ENCODE peak calls at places on chromosomes 12 and 14, in eight cellular contexts. One of them, this sample, is unnamed.

GRCh38 chr14:99407416-99407815 is 73.2 kb downstream of the SETD3 start:
- ATAC-seq in SK-N-SH treated with all-trans-retinoic acid at 6 μM for 48 hours: no peak
- ATAC-seq in left lung: peak
- ATAC-seq in HCT116: no peak
- ATAC-seq in left cardiac atrium: no peak
- ATAC-seq in activated CD8-positive, alpha-beta T cell treated with anti-CD3 and anti-CD28 coated beads, Interleukin-2, amount 10 ng/mL, durations not matched to agents 7 days and 5 days: no peak
- ATAC-seq in pancreas: no peak
- ATAC-seq in activated naive CD8-positive, alpha-beta T cell treated with anti-CD3 and anti-CD28 coated beads, Interleukin-2, amount 50 U/mL, for 24 hours: no peak
- ATAC-seq in this sample: no peak

GRCh38 chr14:77653473-77653872 is 37.0 kb upstream of the SPTLC2 start:
- ATAC-seq in activated CD8-positive, alpha-beta T cell treated with anti-CD3 and anti-CD28 coated beads, Interleukin-2, amount 10 ng/mL, durations not matched to agents 7 days and 5 days: no peak
- ATAC-seq in pancreas: no peak
- ATAC-seq in left lung: no peak
- ATAC-seq in activated naive CD8-positive, alpha-beta T cell treated with anti-CD3 and anti-CD28 coated beads, Interleukin-2, amount 50 U/mL, for 24 hours: no peak
- ATAC-seq in HCT116: peak
- ATAC-seq in left cardiac atrium: no peak
- ATAC-seq in SK-N-SH treated with all-trans-retinoic acid at 6 μM for 48 hours: peak
- ATAC-seq in this sample: no peak

GRCh38 chr12:47387991-47388390 is 308.2 kb upstream of the AMIGO2 start:
- ATAC-seq in HCT116: no peak
- ATAC-seq in pancreas: no peak
- ATAC-seq in left lung: no peak
- ATAC-seq in left cardiac atrium: no peak
- ATAC-seq in activated naive CD8-positive, alpha-beta T cell treated with anti-CD3 and anti-CD28 coated beads, Interleukin-2, amount 50 U/mL, for 24 hours: no peak
- ATAC-seq in activated CD8-positive, alpha-beta T cell treated with anti-CD3 and anti-CD28 coated beads, Interleukin-2, amount 10 ng/mL, durations not matched to agents 7 days and 5 days: no peak
- ATAC-seq in SK-N-SH treated with all-trans-retinoic acid at 6 μM for 48 hours: no peak
- ATAC-seq in this sample: peak

GRCh38 chr12:74527491-74527890 is 10.1 kb upstream of the ATXN7L3B start:
- ATAC-seq in left cardiac atrium: no peak
- ATAC-seq in pancreas: no peak
- ATAC-seq in activated naive CD8-positive, alpha-beta T cell treated with anti-CD3 and anti-CD28 coated beads, Interleukin-2, amount 50 U/mL, for 24 hours: no peak
- ATAC-seq in SK-N-SH treated with all-trans-retinoic acid at 6 μM for 48 hours: no peak
- ATAC-seq in left lung: no peak
- ATAC-seq in HCT116: no peak
- ATAC-seq in activated CD8-positive, alpha-beta T cell treated with anti-CD3 and anti-CD28 coated beads, Interleukin-2, amount 10 ng/mL, durations not matched to agents 7 days and 5 days: no peak
- ATAC-seq in this sample: no peak

GRCh38 chr12:95959107-95959506 is 16.0 kb downstream of the AMDHD1 start:
- ATAC-seq in HCT116: peak
- ATAC-seq in activated CD8-positive, alpha-beta T cell treated with anti-CD3 and anti-CD28 coated beads, Interleukin-2, amount 10 ng/mL, durations not matched to agents 7 days and 5 days: peak
- ATAC-seq in SK-N-SH treated with all-trans-retinoic acid at 6 μM for 48 hours: peak
- ATAC-seq in left lung: no peak
- ATAC-seq in pancreas: no peak
- ATAC-seq in activated naive CD8-positive, alpha-beta T cell treated with anti-CD3 and anti-CD28 coated beads, Interleukin-2, amount 50 U/mL, for 24 hours: no peak
- ATAC-seq in left cardiac atrium: no peak
- ATAC-seq in this sample: no peak

GRCh38 chr12:27193106-27193505 is 51.0 kb upstream of the STK38L start:
- ATAC-seq in left cardiac atrium: no peak
- ATAC-seq in SK-N-SH treated with all-trans-retinoic acid at 6 μM for 48 hours: peak
- ATAC-seq in activated naive CD8-positive, alpha-beta T cell treated with anti-CD3 and anti-CD28 coated beads, Interleukin-2, amount 50 U/mL, for 24 hours: no peak
- ATAC-seq in left lung: peak
- ATAC-seq in activated CD8-positive, alpha-beta T cell treated with anti-CD3 and anti-CD28 coated beads, Interleukin-2, amount 10 ng/mL, durations not matched to agents 7 days and 5 days: no peak
- ATAC-seq in pancreas: peak
- ATAC-seq in HCT116: no peak
- ATAC-seq in this sample: no peak

GRCh38 chr14:75450381-75451276 is 22.8 kb downstream of the JDP2 start:
- ATAC-seq in left lung: peak
- ATAC-seq in activated CD8-positive, alpha-beta T cell treated with anti-CD3 and anti-CD28 coated beads, Interleukin-2, amount 10 ng/mL, durations not matched to agents 7 days and 5 days: no peak
- ATAC-seq in pancreas: peak
- ATAC-seq in SK-N-SH treated with all-trans-retinoic acid at 6 μM for 48 hours: no peak
- ATAC-seq in activated naive CD8-positive, alpha-beta T cell treated with anti-CD3 and anti-CD28 coated beads, Interleukin-2, amount 50 U/mL, for 24 hours: no peak
- ATAC-seq in HCT116: peak
- ATAC-seq in left cardiac atrium: no peak
- ATAC-seq in this sample: no peak

GRCh38 chr14:100203962-100204834 is 34.7 kb upstream of the YY1 start:
- ATAC-seq in HCT116: peak
- ATAC-seq in pancreas: peak
- ATAC-seq in activated naive CD8-positive, alpha-beta T cell treated with anti-CD3 and anti-CD28 coated beads, Interleukin-2, amount 50 U/mL, for 24 hours: no peak
- ATAC-seq in SK-N-SH treated with all-trans-retinoic acid at 6 μM for 48 hours: no peak
- ATAC-seq in left lung: peak
- ATAC-seq in activated CD8-positive, alpha-beta T cell treated with anti-CD3 and anti-CD28 coated beads, Interleukin-2, amount 10 ng/mL, durations not matched to agents 7 days and 5 days: no peak
- ATAC-seq in left cardiac atrium: peak
- ATAC-seq in this sample: no peak

This sample was measured in activated T-helper 17 cell treated with anti-CD3 and anti-CD28 coated beads, Interleukin-2, amount 50 U/mL, for 72 hours.